ENCODE peak calls at places on chromosomes 16 and 17, in eight cellular contexts. One of them, this sample, is unnamed.

GRCh38 chr16:70437582-70438324 is 1.1 kb downstream of the ST3GAL2 start:
- DNase-seq in SK-N-SH: peak; percentile 41
- DNase-seq in A549: no peak
- DNase-seq in CD8-positive, alpha-beta memory T cell: no peak
- DNase-seq in left lung: no peak
- DNase-seq in stomach: no peak
- DNase-seq in GM23338: peak; percentile 51
- DNase-seq in spleen: no peak
- DNase-seq in this sample: no peak

GRCh38 chr17:71922439-71922838 is 198.4 kb upstream of the SOX9 start:
- DNase-seq in GM23338: peak; percentile 37
- DNase-seq in spleen: no peak
- DNase-seq in CD8-positive, alpha-beta memory T cell: no peak
- DNase-seq in SK-N-SH: no peak
- DNase-seq in stomach: no peak
- DNase-seq in A549: no peak
- DNase-seq in left lung: no peak
- DNase-seq in this sample: no peak

GRCh38 chr16:23482778-23483177 is 27.5 kb downstream of the GGA2 start:
- DNase-seq in stomach: no peak
- DNase-seq in spleen: peak; percentile 80
- DNase-seq in GM23338: no peak
- DNase-seq in CD8-positive, alpha-beta memory T cell: peak; percentile 74
- DNase-seq in left lung: no peak
- DNase-seq in A549: no peak
- DNase-seq in SK-N-SH: no peak
- DNase-seq in this sample: no peak

GRCh38 chr17:17738901-17739300 is 57.6 kb downstream of the RAI1 start:
- DNase-seq in A549: no peak
- DNase-seq in left lung: no peak
- DNase-seq in CD8-positive, alpha-beta memory T cell: no peak
- DNase-seq in stomach: no peak
- DNase-seq in spleen: no peak
- DNase-seq in SK-N-SH: no peak
- DNase-seq in GM23338: no peak
- DNase-seq in this sample: no peak

GRCh38 chr17:18146980-18147379 is 36.6 kb upstream of the ALKBH5 start:
- DNase-seq in spleen: no peak
- DNase-seq in left lung: no peak
- DNase-seq in SK-N-SH: no peak
- DNase-seq in A549: no peak
- DNase-seq in GM23338: no peak
- DNase-seq in CD8-positive, alpha-beta memory T cell: no peak
- DNase-seq in stomach: no peak
- DNase-seq in this sample: no peak

GRCh38 chr17:48483471-48484131 is 47.2 kb downstream of the HOXB1 start:
- DNase-seq in CD8-positive, alpha-beta memory T cell: no peak
- DNase-seq in stomach: no peak
- DNase-seq in GM23338: peak; percentile 26
- DNase-seq in A549: no peak
- DNase-seq in spleen: no peak
- DNase-seq in SK-N-SH: no peak
- DNase-seq in left lung: peak; percentile 61
- DNase-seq in this sample: no peak

GRCh38 chr17:8223356-8224063 is 13.1 kb upstream of the AURKB start:
- DNase-seq in stomach: peak; percentile 67
- DNase-seq in SK-N-SH: peak; percentile 54
- DNase-seq in CD8-positive, alpha-beta memory T cell: peak; percentile 20
- DNase-seq in A549: peak; percentile 48
- DNase-seq in spleen: peak; percentile 93
- DNase-seq in GM23338: peak; percentile 82
- DNase-seq in left lung: peak; percentile 70
- DNase-seq in this sample: peak; percentile 59

GRCh38 chr16:22055881-22056280 is 36.5 kb upstream of the VWA3A start:
- DNase-seq in GM23338: peak; percentile 86
- DNase-seq in CD8-positive, alpha-beta memory T cell: no peak
- DNase-seq in spleen: no peak
- DNase-seq in SK-N-SH: no peak
- DNase-seq in stomach: no peak
- DNase-seq in left lung: no peak
- DNase-seq in A549: no peak
- DNase-seq in this sample: no peak

GRCh38 chr16:12204601-12205000 is 228.1 kb downstream of the SNX29 start:
- DNase-seq in CD8-positive, alpha-beta memory T cell: no peak
- DNase-seq in left lung: no peak
- DNase-seq in SK-N-SH: no peak
- DNase-seq in stomach: no peak
- DNase-seq in GM23338: no peak
- DNase-seq in A549: no peak
- DNase-seq in spleen: no peak
- DNase-seq in this sample: no peak

GRCh38 chr16:88941933-88942909 is 34.8 kb downstream of the CBFA2T3 start:
- DNase-seq in GM23338: peak; percentile 92
- DNase-seq in stomach: peak; percentile 63
- DNase-seq in CD8-positive, alpha-beta memory T cell: peak; percentile 45
- DNase-seq in left lung: no peak
- DNase-seq in SK-N-SH: peak; percentile 95
- DNase-seq in A549: peak; percentile 81
- DNase-seq in spleen: peak; percentile 94
- DNase-seq in this sample: peak; percentile 54

GRCh38 chr17:73950515-73950914 is 253.0 kb upstream of the RPL38 start:
- DNase-seq in stomach: peak; percentile 21
- DNase-seq in CD8-positive, alpha-beta memory T cell: no peak
- DNase-seq in SK-N-SH: peak; percentile 50
- DNase-seq in GM23338: peak; percentile 65
- DNase-seq in A549: no peak
- DNase-seq in spleen: no peak
- DNase-seq in left lung: no peak
- DNase-seq in this sample: no peak

GRCh38 chr17:73953206-73954033 is 250.1 kb upstream of the RPL38 start:
- DNase-seq in stomach: no peak
- DNase-seq in spleen: no peak
- DNase-seq in A549: no peak
- DNase-seq in CD8-positive, alpha-beta memory T cell: no peak
- DNase-seq in SK-N-SH: no peak
- DNase-seq in GM23338: no peak
- DNase-seq in left lung: no peak
- DNase-seq in this sample: no peak

GRCh38 chr17:73949903-73950302 is 253.6 kb upstream of the RPL38 start:
- DNase-seq in spleen: no peak
- DNase-seq in stomach: no peak
- DNase-seq in A549: no peak
- DNase-seq in SK-N-SH: no peak
- DNase-seq in left lung: no peak
- DNase-seq in CD8-positive, alpha-beta memory T cell: no peak
- DNase-seq in GM23338: no peak
- DNase-seq in this sample: no peak

GRCh38 chr17:73952498-73953205 is 250.8 kb upstream of the RPL38 start:
- DNase-seq in spleen: peak; percentile 84
- DNase-seq in left lung: peak; percentile 38
- DNase-seq in SK-N-SH: peak; percentile 97
- DNase-seq in CD8-positive, alpha-beta memory T cell: no peak
- DNase-seq in stomach: peak; percentile 36
- DNase-seq in A549: peak; percentile 82
- DNase-seq in GM23338: peak; percentile 71
- DNase-seq in this sample: no peak

DNA sequence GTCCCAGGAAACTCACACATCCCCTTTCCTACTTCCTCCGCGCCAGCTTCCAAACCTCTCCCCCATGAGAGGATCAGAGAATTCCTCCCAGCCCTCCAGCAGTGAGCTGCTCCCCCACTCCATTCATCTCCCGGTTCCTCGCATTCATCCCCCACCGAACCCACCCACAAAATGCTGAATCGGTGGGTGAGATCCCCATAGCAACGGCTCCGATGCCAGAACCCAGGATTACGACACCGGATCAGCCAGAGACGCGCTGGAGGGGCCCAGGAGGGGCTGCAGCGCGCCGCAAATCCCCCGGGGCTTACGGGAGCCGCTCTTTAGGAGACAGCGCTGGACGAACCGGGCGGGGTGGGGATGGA is 251.4 kb upstream of the RPL38 start:
- DNase-seq in GM23338: no peak
- DNase-seq in CD8-positive, alpha-beta memory T cell: no peak
- DNase-seq in left lung: no peak
- DNase-seq in spleen: no peak
- DNase-seq in SK-N-SH: peak; percentile 64
- DNase-seq in A549: no peak
- DNase-seq in stomach: no peak
- DNase-seq in this sample: no peak
- H3K4me1 ChIP-seq in GM23338: peaks cover 8% of the 10 kb centered on the region
- H3K4me1 ChIP-seq in CD8-positive, alpha-beta memory T cell: no peaks in the 10 kb centered on the region
- H3K4me1 ChIP-seq in left lung: peaks cover 6% of the 10 kb centered on the region
- H3K4me1 ChIP-seq in spleen: peaks cover 16% of the 10 kb centered on the region
- H3K4me1 ChIP-seq in SK-N-SH: no peaks in the 10 kb centered on the region
- H3K4me1 ChIP-seq in A549: peaks cover 4% of the 10 kb centered on the region
- H3K4me1 ChIP-seq in stomach: peaks cover 15% of the 10 kb centered on the region
- H3K4me1 ChIP-seq in this sample: peaks cover 5% of the 10 kb centered on the region

GRCh38 chr17:49734666-49735490 is 27.1 kb upstream of the SLC35B1 start:
- DNase-seq in spleen: no peak
- DNase-seq in A549: no peak
- DNase-seq in CD8-positive, alpha-beta memory T cell: no peak
- DNase-seq in GM23338: no peak
- DNase-seq in left lung: no peak
- DNase-seq in stomach: no peak
- DNase-seq in SK-N-SH: no peak
- DNase-seq in this sample: no peak
- H3K27ac ChIP-seq in spleen: no peak overlapping the region
- H3K27ac ChIP-seq in A549: no peak overlapping the region
- H3K27ac ChIP-seq in CD8-positive, alpha-beta memory T cell: no peak overlapping the region
- H3K27ac ChIP-seq in GM23338: no peak overlapping the region
- H3K27ac ChIP-seq in left lung: no peak overlapping the region
- H3K27ac ChIP-seq in stomach: no peak overlapping the region
- H3K27ac ChIP-seq in SK-N-SH: no peak overlapping the region
- H3K27ac ChIP-seq in this sample: no peak overlapping the region

DNA sequence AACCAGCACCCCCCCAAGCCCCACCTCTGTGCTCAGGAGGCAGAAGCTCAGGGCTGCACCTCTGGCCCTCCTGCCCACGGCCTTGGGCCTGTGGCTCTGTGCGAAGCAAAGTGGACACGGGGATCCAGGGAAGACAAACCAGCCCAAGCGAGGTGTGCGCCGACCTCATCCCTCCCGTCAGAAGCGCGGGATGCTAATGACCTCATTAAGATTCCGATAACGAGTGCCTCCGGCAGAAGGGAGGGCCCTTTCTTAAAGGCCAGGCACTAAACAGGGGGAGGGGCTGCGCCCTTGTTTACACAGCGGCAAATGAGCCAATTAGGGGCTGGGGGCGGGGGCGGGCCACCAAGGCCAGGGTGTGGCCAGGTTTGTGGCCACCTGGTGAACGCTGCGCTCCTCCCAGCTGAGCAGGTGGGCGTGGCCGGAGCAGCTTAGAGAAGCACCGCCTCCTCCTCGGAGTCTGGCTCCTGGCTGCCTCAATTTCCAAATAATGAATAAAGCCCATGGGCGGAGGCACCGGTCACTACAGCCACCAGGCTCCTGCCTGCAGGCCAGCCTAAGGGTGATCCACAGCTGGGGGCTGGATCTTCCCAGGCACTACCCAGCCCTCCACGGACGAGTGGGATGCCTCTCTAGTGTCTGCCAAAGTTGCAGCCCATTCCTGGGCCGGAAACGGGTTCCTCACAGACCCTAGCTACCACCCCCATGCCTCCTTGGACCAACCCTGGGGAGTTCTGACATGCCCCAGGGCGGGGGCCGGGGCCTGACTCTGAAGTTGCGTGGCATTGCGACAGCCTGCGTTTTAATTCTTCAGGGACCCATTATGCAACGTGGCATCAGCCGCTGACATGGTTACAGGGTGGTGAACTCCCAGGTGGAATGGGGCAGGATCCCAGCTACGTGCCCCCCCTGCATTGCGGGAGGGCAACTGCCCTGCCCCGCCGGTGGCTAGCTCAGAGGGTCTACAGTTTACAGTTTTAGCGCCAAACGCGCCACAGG is 3.0 kb downstream of the CBX4 start:
- DNase-seq in left lung: peak; percentile 84
- DNase-seq in A549: no peak
- DNase-seq in SK-N-SH: no peak
- DNase-seq in GM23338: peak; percentile 99
- DNase-seq in spleen: peak; percentile 85
- DNase-seq in CD8-positive, alpha-beta memory T cell: no peak
- DNase-seq in stomach: peak; percentile 90
- DNase-seq in this sample: peak; percentile 79
- H3K4me1 ChIP-seq in left lung: peaks cover 44% of the 10 kb centered on the region
- H3K4me1 ChIP-seq in A549: peaks cover 72% of the 10 kb centered on the region
- H3K4me1 ChIP-seq in SK-N-SH: peaks cover 22% of the 10 kb centered on the region
- H3K4me1 ChIP-seq in GM23338: peaks cover 35% of the 10 kb centered on the region
- H3K4me1 ChIP-seq in spleen: peaks cover 89% of the 10 kb centered on the region
- H3K4me1 ChIP-seq in CD8-positive, alpha-beta memory T cell: peaks cover 46% of the 10 kb centered on the region
- H3K4me1 ChIP-seq in stomach: peaks cover 84% of the 10 kb centered on the region
- H3K4me1 ChIP-seq in this sample: peaks cover 47% of the 10 kb centered on the region

DNA sequence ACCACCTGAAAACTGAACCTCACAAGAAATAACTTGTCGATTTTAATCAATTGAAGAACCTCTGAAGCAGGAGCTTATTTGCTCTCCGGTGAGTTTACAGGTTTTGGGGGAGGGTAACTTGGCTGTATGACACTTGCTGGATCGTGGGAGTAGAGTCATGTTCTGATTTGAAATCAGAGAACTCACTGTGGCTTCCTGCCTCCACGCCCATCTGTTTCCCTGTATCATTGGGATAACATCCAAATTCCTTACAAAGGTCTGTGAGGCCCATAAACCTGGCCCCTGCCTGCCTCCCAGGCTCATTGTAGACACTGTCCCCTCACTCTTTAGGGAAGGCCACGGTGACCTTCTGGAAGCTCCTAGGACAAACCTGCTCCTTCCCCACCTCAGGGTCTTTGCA is 48.3 kb downstream of the C17orf67 start:
- DNase-seq in left lung: no peak
- DNase-seq in stomach: no peak
- DNase-seq in GM23338: no peak
- DNase-seq in CD8-positive, alpha-beta memory T cell: no peak
- DNase-seq in spleen: no peak
- DNase-seq in SK-N-SH: no peak
- DNase-seq in A549: no peak
- DNase-seq in this sample: no peak
- H3K27ac ChIP-seq in left lung: no peak overlapping the region
- H3K27ac ChIP-seq in stomach: no peak overlapping the region
- H3K27ac ChIP-seq in GM23338: no peak overlapping the region
- H3K27ac ChIP-seq in CD8-positive, alpha-beta memory T cell: no peak overlapping the region
- H3K27ac ChIP-seq in spleen: no peak overlapping the region
- H3K27ac ChIP-seq in SK-N-SH: no peak overlapping the region
- H3K27ac ChIP-seq in A549: peak overlapping the region; percentile 72
- H3K27ac ChIP-seq in this sample: no peak overlapping the region

DNA sequence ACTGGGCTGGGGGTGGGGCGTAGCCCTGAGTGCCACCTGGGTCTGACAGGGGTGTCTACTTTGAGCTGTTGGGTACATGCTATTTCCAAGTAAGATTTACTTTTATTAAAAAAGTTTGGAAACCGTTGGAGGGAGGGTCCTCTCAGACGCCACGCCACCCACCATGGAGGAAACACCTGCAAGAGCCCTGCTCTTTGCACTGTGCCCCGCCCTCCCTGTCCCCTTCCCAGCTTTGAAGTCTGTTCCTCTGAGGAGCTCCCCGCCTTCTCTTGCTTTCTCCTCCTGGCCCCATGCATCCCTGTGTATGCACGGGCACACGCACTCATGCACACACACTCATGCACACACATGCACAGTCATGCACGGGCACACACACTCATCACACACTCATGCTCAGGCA is 15.5 kb downstream of the ADGRG1 start:
- DNase-seq in GM23338: no peak
- DNase-seq in left lung: no peak
- DNase-seq in spleen: no peak
- DNase-seq in SK-N-SH: no peak
- DNase-seq in A549: no peak
- DNase-seq in stomach: no peak
- DNase-seq in CD8-positive, alpha-beta memory T cell: no peak
- DNase-seq in this sample: no peak
- H3K4me1 ChIP-seq in GM23338: no peaks in the 10 kb centered on the region
- H3K4me1 ChIP-seq in left lung: peaks cover 6% of the 10 kb centered on the region
- H3K4me1 ChIP-seq in spleen: peaks cover 47% of the 10 kb centered on the region
- H3K4me1 ChIP-seq in SK-N-SH: peaks cover 4% of the 10 kb centered on the region
- H3K4me1 ChIP-seq in A549: peaks cover 57% of the 10 kb centered on the region
- H3K4me1 ChIP-seq in stomach: peaks cover 60% of the 10 kb centered on the region
- H3K4me1 ChIP-seq in CD8-positive, alpha-beta memory T cell: peaks cover 13% of the 10 kb centered on the region
- H3K4me1 ChIP-seq in this sample: peaks cover 11% of the 10 kb centered on the region